ENCODE peak calls at places on chromosomes 11 and 22, in ten cellular contexts. O, F, J, Q, Z, K, D, Y, P and B are unnamed samples.

GRCh38 chr11:44572884-44573283 is 7.4 kb downstream of the CD82 start:
- DNase-seq in O (no peak), F (no peak), J (no peak), Q (no peak), Z (no peak), K (no peak), D (no peak), Y (no peak), P (no peak), B (no peak)

GRCh38 chr11:45446426-45446825 is 160.3 kb upstream of the SYT13 start:
- DNase-seq in O (no peak), F (no peak), J (no peak), Q (no peak), Z (no peak), K (no peak), D (no peak), Y (no peak), P (no peak), B (no peak)

GRCh38 chr22:46748948-46749681 is 11.1 kb upstream of the CERK start:
- DNase-seq in O (no peak), F (peak), J (no peak), Q (no peak), Z (no peak), K (no peak), D (peak), Y (no peak), P (peak), B (no peak)

GRCh38 chr11:132126973-132127900 is 756.8 kb downstream of the NTM start:
- DNase-seq in O (peak), F (peak), J (peak), Q (peak), Z (peak), K (peak), D (no peak), Y (peak), P (no peak), B (peak)

GRCh38 chr11:12543596-12544415 is 130.4 kb upstream of the TEAD1 start:
- DNase-seq in O (no peak), F (no peak), J (peak), Q (no peak), Z (no peak), K (no peak), D (peak), Y (no peak), P (no peak), B (no peak)

GRCh38 chr11:129210831-129211181 is 18.7 kb upstream of the ARHGAP32 start:
- DNase-seq in O (no peak), F (peak), J (no peak), Q (no peak), Z (no peak), K (no peak), D (no peak), Y (no peak), P (no peak), B (no peak)

GRCh38 chr11:78633516-78634310 is 59.0 kb upstream of the NARS2 start:
- DNase-seq in O (no peak), F (no peak), J (no peak), Q (no peak), Z (no peak), K (no peak), D (no peak), Y (no peak), P (no peak), B (no peak)

GRCh38 chr11:69382131-69383128 is 88.5 kb downstream of the MYEOV start:
- DNase-seq in O (peak), F (peak), J (no peak), Q (no peak), Z (peak), K (no peak), D (no peak), Y (no peak), P (peak), B (no peak)

GRCh38 chr11:48165426-48165825 is 51.2 kb upstream of the OR4B1 start:
- DNase-seq in O (no peak), F (no peak), J (no peak), Q (no peak), Z (no peak), K (no peak), D (no peak), Y (no peak), P (no peak), B (no peak)

GRCh38 chr22:20253161-20253560 is 15.0 kb downstream of the RTN4R start:
- DNase-seq in O (no peak), F (no peak), J (no peak), Q (no peak), Z (no peak), K (no peak), D (no peak), Y (no peak), P (no peak), B (no peak)

GRCh38 chr22:30883586-30884145 is 84.9 kb downstream of the MORC2 start:
- DNase-seq in O (no peak), F (no peak), J (no peak), Q (no peak), Z (no peak), K (no peak), D (no peak), Y (no peak), P (no peak), B (no peak)

GRCh38 chr11:64767344-64768299 is 7.8 kb upstream of the PYGM start:
- DNase-seq in O (peak), F (peak), J (no peak), Q (peak), Z (peak), K (peak), D (peak), Y (peak), P (peak), B (peak)

GRCh38 chr22:38109391-38110000 is 988 bp downstream of the BAIAP2L2 start:
- DNase-seq in O (no peak), F (no peak), J (no peak), Q (no peak), Z (no peak), K (no peak), D (no peak), Y (peak), P (no peak), B (peak)

GRCh38 chr11:105573091-105573490 is 36.8 kb upstream of the GRIA4 start:
- DNase-seq in O (no peak), F (no peak), J (no peak), Q (no peak), Z (no peak), K (no peak), D (no peak), Y (no peak), P (no peak), B (no peak)

GRCh38 chr11:60315866-60316265 is 11.2 kb upstream of the MS4A6E start:
- DNase-seq in O (no peak), F (no peak), J (no peak), Q (no peak), Z (no peak), K (no peak), D (no peak), Y (no peak), P (no peak), B (no peak)

GRCh38 chr22:38034278-38034882 is 22.8 kb upstream of the PICK1 start:
- DNase-seq in O (no peak), F (peak), J (peak), Q (no peak), Z (peak), K (peak), D (peak), Y (no peak), P (no peak), B (no peak)

GRCh38 chr11:78202733-78203167 is 14.0 kb downstream of the USP35 start:
- DNase-seq in O (no peak), F (peak), J (no peak), Q (no peak), Z (no peak), K (no peak), D (no peak), Y (no peak), P (peak), B (no peak)

GRCh38 chr11:8386134-8386864 is 122.6 kb upstream of the LMO1 start:
- DNase-seq in O (no peak), F (no peak), J (no peak), Q (no peak), Z (peak), K (no peak), D (no peak), Y (no peak), P (no peak), B (no peak)

GRCh38 chr22:37254867-37255233 is 10.8 kb upstream of the RAC2 start:
- DNase-seq in O (no peak), F (no peak), J (peak), Q (no peak), Z (no peak), K (no peak), D (no peak), Y (no peak), P (no peak), B (no peak)

GRCh38 chr22:31120230-31120629 is 2.5 kb upstream of the INPP5J start:
- DNase-seq in O (no peak), F (no peak), J (no peak), Q (no peak), Z (no peak), K (no peak), D (no peak), Y (no peak), P (no peak), B (no peak)

GRCh38 chr11:119338318-119338890 is 2.3 kb downstream of the C1QTNF5 start:
- DNase-seq in O (peak), F (peak), J (peak), Q (peak), Z (peak), K (peak), D (peak), Y (peak), P (peak), B (peak)

GRCh38 chr11:24900524-24900923 is 403.7 kb downstream of the LUZP2 start:
- DNase-seq in O (no peak), F (peak), J (no peak), Q (no peak), Z (peak), K (no peak), D (no peak), Y (no peak), P (no peak), B (no peak)

GRCh38 chr22:44493206-44493605 is 4.8 kb downstream of the RTL6 start:
- DNase-seq in O (no peak), F (no peak), J (no peak), Q (no peak), Z (no peak), K (no peak), D (no peak), Y (no peak), P (peak), B (no peak)

GRCh38 chr11:103529217-103529684 is 420.0 kb downstream of the DYNC2H1 start:
- DNase-seq in O (no peak), F (no peak), J (peak), Q (no peak), Z (no peak), K (no peak), D (no peak), Y (no peak), P (no peak), B (no peak)

GRCh38 chr11:2988996-2989395 is 3.1 kb downstream of the NAP1L4 start:
- DNase-seq in O (no peak), F (no peak), J (no peak), Q (no peak), Z (no peak), K (no peak), D (no peak), Y (no peak), P (no peak), B (no peak)

GRCh38 chr11:76169473-76169881 is 36.8 kb downstream of the WNT11 start:
- DNase-seq in O (no peak), F (no peak), J (no peak), Q (no peak), Z (no peak), K (no peak), D (no peak), Y (no peak), P (no peak), B (no peak)

GRCh38 chr11:120894207-120894989 is 129.5 kb upstream of the TBCEL start:
- DNase-seq in O (peak), F (no peak), J (peak), Q (peak), Z (no peak), K (no peak), D (no peak), Y (peak), P (no peak), B (no peak)

GRCh38 chr11:45859661-45860140 is 12.4 kb downstream of the CRY2 start:
- DNase-seq in O (peak), F (peak), J (peak), Q (peak), Z (no peak), K (no peak), D (no peak), Y (peak), P (no peak), B (no peak)

GRCh38 chr22:43795320-43795719 is 16.8 kb downstream of the EFCAB6 start:
- DNase-seq in O (no peak), F (no peak), J (no peak), Q (no peak), Z (no peak), K (no peak), D (no peak), Y (no peak), P (no peak), B (no peak)